ENCODE peak calls at places on chromosome 19, in four cellular contexts. Z is Daoy, S is ureter, C is fibroblast of gingiva. R is an unnamed sample.
A peak's percentile ranks its signal among the peaks of the same experiment; 100 is the strongest.

GRCh38 chr19:42253245-42254082 is 1.5 kb downstream of the ERF start:
- DNase-seq in S (no peak), C (peak; percentile 30), Z (peak; percentile 75), R (peak; percentile 85)

GRCh38 chr19:57362419-57362818 is 932 bp upstream of the TRAPPC2B start:
- DNase-seq in C (no peak), S (no peak), Z (no peak), R (no peak)

GRCh38 chr19:42150353-42150752 is 18.1 kb upstream of the POU2F2 start:
- DNase-seq in S (no peak), Z (no peak), C (no peak), R (no peak)

GRCh38 chr19:5225486-5226345 is 114.9 kb downstream of the PTPRS start:
- DNase-seq in S (no peak), C (no peak), Z (peak; percentile 42), R (no peak)

GRCh38 chr19:14082675-14082960 is 3.0 kb downstream of the C19orf67 start:
- DNase-seq in C (no peak), Z (no peak), S (no peak), R (no peak)

GRCh38 chr19:47444388-47444821 is 25.1 kb upstream of the MEIS3 start:
- DNase-seq in C (no peak), S (no peak), Z (no peak), R (no peak)

GRCh38 chr19:41175825-41176734 is 16.9 kb upstream of the CYP2S1 start:
- DNase-seq in Z (peak; percentile 86), C (peak; percentile 62), S (peak; percentile 82), R (no peak)

GRCh38 chr19:46416077-46416709 is 2.8 kb upstream of the CCDC8 start:
- DNase-seq in Z (peak; percentile 88), C (peak; percentile 68), S (peak; percentile 81), R (peak; percentile 89)

GRCh38 chr19:2120821-2121220 is 24.1 kb downstream of the IZUMO4 start:
- DNase-seq in C (no peak), Z (no peak), S (no peak), R (no peak)

GRCh38 chr19:16258440-16258903 is 60.8 kb downstream of the AP1M1 start:
- DNase-seq in S (peak; percentile 57), Z (no peak), C (no peak), R (peak; percentile 86)

GRCh38 chr19:41421314-41421713 is 5.9 kb downstream of the B3GNT8 start:
- DNase-seq in Z (no peak), S (no peak), C (no peak), R (no peak)

GRCh38 chr19:55454787-55455243 is 6.6 kb downstream of the ISOC2 start:
- DNase-seq in C (no peak), Z (peak; percentile 51), S (no peak), R (no peak)

GRCh38 chr19:658059-658839 is 4.8 kb downstream of the RNF126 start:
- DNase-seq in Z (no peak), C (no peak), S (no peak), R (no peak)

GRCh38 chr19:38386968-38387549 is 775 bp downstream of the GGN start:
- DNase-seq in Z (peak; percentile 43), S (no peak), C (no peak), R (no peak)

GRCh38 chr19:46607441-46607841 is 6.3 kb downstream of the CALM3 start:
- DNase-seq in Z (no peak), S (no peak), C (no peak), R (no peak)

GRCh38 chr19:51959791-51960190 is 26.8 kb downstream of the ZNF350 start:
- DNase-seq in Z (no peak), C (no peak), S (no peak), R (no peak)

GRCh38 chr19:5058456-5059190 is 89.7 kb downstream of the KDM4B start:
- DNase-seq in C (no peak), S (no peak), Z (peak; percentile 35), R (no peak)

GRCh38 chr19:10271543-10272086 is 695 bp downstream of the ICAM1 start:
- DNase-seq in S (no peak), C (no peak), Z (peak; percentile 71), R (no peak)

GRCh38 chr19:44776402-44777096 is 1.1 kb upstream of the CBLC start:
- DNase-seq in C (no peak), Z (no peak), S (peak; percentile 92), R (no peak)

R was measured in coronary artery.